ENCODE peak calls at places on chromosomes 6 and 20, in six cellular contexts. One of them, this sample, is unnamed.
A peak's percentile ranks its signal among the peaks of the same experiment; 100 is the strongest.

GRCh38 chr20:24303393-24303792 is 166.0 kb upstream of the SYNDIG1 start:
- DNase-seq in H1: no peak
- DNase-seq in H9: no peak
- DNase-seq in trophoblast cell: no peak
- DNase-seq in mesenchymal stem cell: no peak
- DNase-seq in neuronal stem cell: no peak
- DNase-seq in this sample: no peak

GRCh38 chr6:8215631-8216030 is 113.3 kb upstream of the EEF1E1 start:
- DNase-seq in H1: no peak
- DNase-seq in H9: no peak
- DNase-seq in trophoblast cell: no peak
- DNase-seq in mesenchymal stem cell: no peak
- DNase-seq in neuronal stem cell: no peak
- DNase-seq in this sample: peak; percentile 64

GRCh38 chr20:32457476-32457986 is 99.4 kb downstream of the ASXL1 start:
- DNase-seq in H1: peak; percentile 81
- DNase-seq in H9: peak; percentile 96
- DNase-seq in trophoblast cell: no peak
- DNase-seq in mesenchymal stem cell: peak; percentile 84
- DNase-seq in neuronal stem cell: peak; percentile 87
- DNase-seq in this sample: peak; percentile 56

GRCh38 chr6:29861521-29862255 is 34.1 kb downstream of the HLA-G start:
- DNase-seq in H1: no peak
- DNase-seq in H9: no peak
- DNase-seq in trophoblast cell: no peak
- DNase-seq in mesenchymal stem cell: no peak
- DNase-seq in neuronal stem cell: no peak
- DNase-seq in this sample: no peak

GRCh38 chr20:6051505-6051904 is 2.4 kb downstream of the LRRN4 start:
- DNase-seq in H1: no peak
- DNase-seq in H9: no peak
- DNase-seq in trophoblast cell: peak; percentile 66
- DNase-seq in mesenchymal stem cell: peak; percentile 80
- DNase-seq in neuronal stem cell: no peak
- DNase-seq in this sample: peak; percentile 73

GRCh38 chr20:46894971-46895905 is 595 bp downstream of the EYA2 start:
- DNase-seq in H1: no peak
- DNase-seq in H9: peak; percentile 39
- DNase-seq in trophoblast cell: peak; percentile 53
- DNase-seq in mesenchymal stem cell: no peak
- DNase-seq in neuronal stem cell: peak; percentile 38
- DNase-seq in this sample: peak; percentile 68

GRCh38 chr6:166112580-166112979 is 55.1 kb downstream of the TBXT start:
- DNase-seq in H1: no peak
- DNase-seq in H9: no peak
- DNase-seq in trophoblast cell: peak; percentile 94
- DNase-seq in mesenchymal stem cell: peak; percentile 97
- DNase-seq in neuronal stem cell: no peak
- DNase-seq in this sample: peak; percentile 53

GRCh38 chr6:14286144-14286543 is 168.6 kb downstream of the CD83 start:
- DNase-seq in H1: no peak
- DNase-seq in H9: no peak
- DNase-seq in trophoblast cell: peak; percentile 45
- DNase-seq in mesenchymal stem cell: no peak
- DNase-seq in neuronal stem cell: no peak
- DNase-seq in this sample: peak; percentile 90

GRCh38 chr6:152984387-152984872 is 1.6 kb upstream of the FBXO5 start:
- DNase-seq in H1: no peak
- DNase-seq in H9: no peak
- DNase-seq in trophoblast cell: no peak
- DNase-seq in mesenchymal stem cell: no peak
- DNase-seq in neuronal stem cell: no peak
- DNase-seq in this sample: no peak

GRCh38 chr6:155882527-155883333 is 427.1 kb upstream of the NOX3 start:
- DNase-seq in H1: no peak
- DNase-seq in H9: no peak
- DNase-seq in trophoblast cell: no peak
- DNase-seq in mesenchymal stem cell: peak; percentile 70
- DNase-seq in neuronal stem cell: no peak
- DNase-seq in this sample: peak; percentile 21

GRCh38 chr20:32559753-32560380 is 25.3 kb downstream of the NOL4L start:
- DNase-seq in H1: no peak
- DNase-seq in H9: no peak
- DNase-seq in trophoblast cell: peak; percentile 18
- DNase-seq in mesenchymal stem cell: no peak
- DNase-seq in neuronal stem cell: no peak
- DNase-seq in this sample: no peak

GRCh38 chr20:59640267-59640666 is 35.9 kb downstream of the PHACTR3 start:
- DNase-seq in H1: no peak
- DNase-seq in H9: no peak
- DNase-seq in trophoblast cell: no peak
- DNase-seq in mesenchymal stem cell: no peak
- DNase-seq in neuronal stem cell: no peak
- DNase-seq in this sample: no peak
- H3K14ac ChIP-seq in H1: no peak overlapping the region
- H3K14ac ChIP-seq in H9: no peak overlapping the region
- H3K14ac ChIP-seq in trophoblast cell: no peak overlapping the region
- H3K14ac ChIP-seq in mesenchymal stem cell: no peak overlapping the region
- H3K14ac ChIP-seq in neuronal stem cell: no peak overlapping the region
- H3K14ac ChIP-seq in this sample: no peak overlapping the region

GRCh38 chr20:17523326-17523725 is 7.9 kb downstream of the BFSP1 start:
- DNase-seq in H1: no peak
- DNase-seq in H9: no peak
- DNase-seq in trophoblast cell: no peak
- DNase-seq in mesenchymal stem cell: no peak
- DNase-seq in neuronal stem cell: no peak
- DNase-seq in this sample: no peak

GRCh38 chr20:17519606-17520285 is 11.4 kb downstream of the BFSP1 start:
- DNase-seq in H1: no peak
- DNase-seq in H9: no peak
- DNase-seq in trophoblast cell: peak; percentile 29
- DNase-seq in mesenchymal stem cell: no peak
- DNase-seq in neuronal stem cell: no peak
- DNase-seq in this sample: no peak

GRCh38 chr20:17518339-17519052 is 12.7 kb downstream of the BFSP1 start:
- DNase-seq in H1: no peak
- DNase-seq in H9: peak; percentile 57
- DNase-seq in trophoblast cell: peak; percentile 50
- DNase-seq in mesenchymal stem cell: no peak
- DNase-seq in neuronal stem cell: no peak
- DNase-seq in this sample: no peak

GRCh38 chr20:17522528-17522927 is 8.7 kb downstream of the BFSP1 start:
- DNase-seq in H1: no peak
- DNase-seq in H9: no peak
- DNase-seq in trophoblast cell: no peak
- DNase-seq in mesenchymal stem cell: no peak
- DNase-seq in neuronal stem cell: no peak
- DNase-seq in this sample: no peak

GRCh38 chr20:17520583-17520982 is 10.6 kb downstream of the BFSP1 start:
- DNase-seq in H1: no peak
- DNase-seq in H9: no peak
- DNase-seq in trophoblast cell: peak; percentile 51
- DNase-seq in mesenchymal stem cell: no peak
- DNase-seq in neuronal stem cell: no peak
- DNase-seq in this sample: no peak
- H3K14ac ChIP-seq in H1: no peak overlapping the region
- H3K14ac ChIP-seq in H9: no peak overlapping the region
- H3K14ac ChIP-seq in trophoblast cell: no peak overlapping the region
- H3K14ac ChIP-seq in mesenchymal stem cell: no peak overlapping the region
- H3K14ac ChIP-seq in neuronal stem cell: no peak overlapping the region
- H3K14ac ChIP-seq in this sample: no peak overlapping the region

DNA sequence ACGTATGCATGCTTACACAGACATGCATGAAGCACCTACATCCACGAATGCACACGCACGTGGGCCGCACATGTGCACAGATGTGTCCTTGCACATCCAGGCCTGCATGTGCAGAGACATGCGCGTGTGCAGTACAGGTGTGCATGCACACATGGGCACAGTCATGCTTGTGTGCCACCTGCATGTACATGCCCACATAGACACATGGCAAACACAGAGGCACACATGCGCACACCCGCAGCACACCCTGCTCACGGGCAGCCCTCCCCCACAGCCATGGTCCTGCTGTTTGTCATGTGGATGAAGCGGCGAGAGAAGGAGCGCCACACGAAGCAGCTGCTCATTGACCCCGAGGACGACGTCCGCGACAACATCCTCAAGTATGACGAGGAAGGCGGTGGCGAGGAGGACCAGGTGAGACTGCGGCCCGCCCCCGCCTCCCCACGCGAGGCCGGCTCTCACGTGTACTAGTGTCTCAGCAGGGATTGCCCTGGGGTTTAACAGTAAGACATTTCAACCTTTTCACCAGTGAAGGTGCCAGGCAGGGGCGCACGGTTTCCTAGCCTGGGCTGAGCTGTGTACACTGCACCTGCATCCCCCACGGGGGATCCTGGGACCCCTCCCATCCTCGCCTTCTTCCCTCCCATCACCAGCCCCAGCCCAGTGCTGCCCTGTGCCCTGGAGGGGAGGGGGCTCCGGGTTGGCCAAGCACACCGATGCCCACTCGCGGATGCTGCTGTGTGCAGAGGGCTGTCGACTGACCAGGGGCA is 132.8 kb downstream of the TAF4 start:
- DNase-seq in H1: no peak
- DNase-seq in H9: no peak
- DNase-seq in trophoblast cell: no peak
- DNase-seq in mesenchymal stem cell: no peak
- DNase-seq in neuronal stem cell: no peak
- DNase-seq in this sample: no peak
- H3K14ac ChIP-seq in H1: no peak overlapping the region
- H3K14ac ChIP-seq in H9: no peak overlapping the region
- H3K14ac ChIP-seq in trophoblast cell: no peak overlapping the region
- H3K14ac ChIP-seq in mesenchymal stem cell: peak overlapping the region; percentile 0
- H3K14ac ChIP-seq in neuronal stem cell: peak overlapping the region; percentile 63
- H3K14ac ChIP-seq in this sample: no peak overlapping the region

GRCh38 chr6:154229796-154230195 is 126.8 kb downstream of the IPCEF1 start:
- DNase-seq in H1: no peak
- DNase-seq in H9: no peak
- DNase-seq in trophoblast cell: peak; percentile 14
- DNase-seq in mesenchymal stem cell: no peak
- DNase-seq in neuronal stem cell: no peak
- DNase-seq in this sample: no peak
- H3K14ac ChIP-seq in H1: no peak overlapping the region
- H3K14ac ChIP-seq in H9: no peak overlapping the region
- H3K14ac ChIP-seq in trophoblast cell: no peak overlapping the region
- H3K14ac ChIP-seq in mesenchymal stem cell: no peak overlapping the region
- H3K14ac ChIP-seq in neuronal stem cell: no peak overlapping the region
- H3K14ac ChIP-seq in this sample: no peak overlapping the region

DNA sequence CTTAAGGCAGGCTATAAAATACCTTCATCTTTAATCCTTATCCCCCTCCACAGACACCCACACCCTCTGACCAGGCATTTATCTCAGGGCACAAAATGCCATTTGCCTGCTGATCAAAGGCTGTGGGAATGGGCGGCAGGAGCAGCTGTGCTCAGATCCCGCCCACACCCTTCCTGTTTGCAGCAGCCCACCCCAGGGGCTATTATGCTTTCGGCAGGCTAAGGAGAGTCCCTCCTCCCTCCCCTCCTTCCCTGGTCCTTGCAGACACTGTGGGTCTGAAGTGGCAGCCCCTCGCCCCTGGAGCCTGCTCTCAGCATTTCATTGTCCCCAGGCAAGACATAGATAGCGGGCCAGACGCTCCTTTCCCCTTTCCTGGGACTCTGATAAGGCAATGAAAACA is 220.8 kb upstream of the HEY2 start:
- DNase-seq in H1: no peak
- DNase-seq in H9: peak; percentile 82
- DNase-seq in trophoblast cell: no peak
- DNase-seq in mesenchymal stem cell: no peak
- DNase-seq in neuronal stem cell: peak; percentile 69
- DNase-seq in this sample: no peak
- H3K14ac ChIP-seq in H1: no peak overlapping the region
- H3K14ac ChIP-seq in H9: no peak overlapping the region
- H3K14ac ChIP-seq in trophoblast cell: no peak overlapping the region
- H3K14ac ChIP-seq in mesenchymal stem cell: no peak overlapping the region
- H3K14ac ChIP-seq in neuronal stem cell: no peak overlapping the region
- H3K14ac ChIP-seq in this sample: no peak overlapping the region

GRCh38 chr6:47426524-47427302 is 50.9 kb upstream of the CD2AP start:
- DNase-seq in H1: no peak
- DNase-seq in H9: no peak
- DNase-seq in trophoblast cell: no peak
- DNase-seq in mesenchymal stem cell: no peak
- DNase-seq in neuronal stem cell: no peak
- DNase-seq in this sample: no peak
- H3K14ac ChIP-seq in H1: no peak overlapping the region
- H3K14ac ChIP-seq in H9: no peak overlapping the region
- H3K14ac ChIP-seq in trophoblast cell: no peak overlapping the region
- H3K14ac ChIP-seq in mesenchymal stem cell: no peak overlapping the region
- H3K14ac ChIP-seq in neuronal stem cell: no peak overlapping the region
- H3K14ac ChIP-seq in this sample: no peak overlapping the region

DNA sequence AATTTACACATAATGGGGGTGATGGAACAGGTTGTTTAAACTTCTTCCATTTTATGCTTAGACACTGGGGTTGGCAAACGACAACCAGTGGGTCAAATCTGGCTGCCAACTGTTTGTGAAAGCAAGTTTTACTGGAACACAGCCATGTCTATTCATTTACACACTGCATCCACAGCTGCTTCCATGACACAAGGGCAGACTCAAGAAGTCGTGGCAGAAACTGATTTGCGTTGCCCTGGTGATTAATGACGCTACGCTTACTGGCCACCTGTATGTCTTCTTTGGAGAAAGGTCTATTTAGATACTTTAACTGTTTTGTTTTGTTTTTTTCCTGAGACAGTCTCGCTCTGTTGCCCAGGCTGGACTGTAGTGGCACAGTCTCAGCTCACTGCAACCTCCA is 18.9 kb downstream of the CTCFL start:
- DNase-seq in H1: no peak
- DNase-seq in H9: no peak
- DNase-seq in trophoblast cell: no peak
- DNase-seq in mesenchymal stem cell: no peak
- DNase-seq in neuronal stem cell: no peak
- DNase-seq in this sample: no peak
- H3K14ac ChIP-seq in H1: no peak overlapping the region
- H3K14ac ChIP-seq in H9: no peak overlapping the region
- H3K14ac ChIP-seq in trophoblast cell: no peak overlapping the region
- H3K14ac ChIP-seq in mesenchymal stem cell: no peak overlapping the region
- H3K14ac ChIP-seq in neuronal stem cell: no peak overlapping the region
- H3K14ac ChIP-seq in this sample: no peak overlapping the region

GRCh38 chr6:49868951-49869529 is 2.7 kb upstream of the CRISP1 start:
- DNase-seq in H1: no peak
- DNase-seq in H9: no peak
- DNase-seq in trophoblast cell: no peak
- DNase-seq in mesenchymal stem cell: no peak
- DNase-seq in neuronal stem cell: no peak
- DNase-seq in this sample: no peak
- H3K14ac ChIP-seq in H1: no peak overlapping the region
- H3K14ac ChIP-seq in H9: no peak overlapping the region
- H3K14ac ChIP-seq in trophoblast cell: no peak overlapping the region
- H3K14ac ChIP-seq in mesenchymal stem cell: no peak overlapping the region
- H3K14ac ChIP-seq in neuronal stem cell: no peak overlapping the region
- H3K14ac ChIP-seq in this sample: no peak overlapping the region